ENCODE peak calls at places on chromosomes 4 and X, in six cellular contexts. I, K, V, T, X and O are unnamed samples.

GRCh38 chr4:108166441-108167315 is 2.1 kb downstream of the LEF1 start:
- DNase-seq in K (peak), I (peak), V (no peak), X (peak), T (peak), O (no peak)

GRCh38 chr4:24642941-24643628 is 58.7 kb upstream of the DHX15 start:
- DNase-seq in T (peak), X (no peak), K (no peak), V (no peak), I (no peak), O (no peak)

GRCh38 chrX:48665991-48666390 is 17.6 kb upstream of the WAS start:
- DNase-seq in I (no peak), K (no peak), X (no peak), V (no peak), T (no peak), O (no peak)

GRCh38 chrX:47613082-47613481 is 6.6 kb downstream of the SYN1 start:
- DNase-seq in K (no peak), V (no peak), T (no peak), I (no peak), X (no peak), O (no peak)

GRCh38 chr4:9143421-9144080 is 26.7 kb upstream of the FAM90A26 start:
- DNase-seq in V (no peak), X (no peak), T (no peak), I (peak), K (no peak), O (peak)

GRCh38 chrX:68261060-68261672 is 172.1 kb downstream of the OPHN1 start:
- DNase-seq in T (no peak), K (no peak), V (no peak), X (no peak), I (no peak), O (no peak)

GRCh38 chr4:68250151-68250930 is 4.8 kb upstream of the TMPRSS11B start:
- DNase-seq in T (no peak), X (no peak), K (no peak), I (no peak), V (no peak), O (no peak)

GRCh38 chrX:18887177-18887820 is 96.6 kb downstream of the PHKA2 start:
- DNase-seq in K (no peak), T (no peak), I (no peak), V (peak), X (peak), O (peak)

GRCh38 chrX:29903365-29903764 is 312.0 kb upstream of the MAGEB2 start:
- DNase-seq in K (no peak), I (no peak), V (no peak), X (no peak), T (no peak), O (no peak)

GRCh38 chrX:18984381-18985185 is 669 bp upstream of the PHKA2 start:
- DNase-seq in V (peak), K (peak), X (peak), T (peak), I (peak), O (peak)

GRCh38 chr4:156475322-156475721 is 496.3 kb downstream of the PDGFC start:
- DNase-seq in T (no peak), X (no peak), V (no peak), K (no peak), I (no peak), O (no peak)

GRCh38 chr4:153464068-153464467 is 2.1 kb upstream of the TMEM131L start:
- DNase-seq in T (no peak), V (no peak), I (no peak), X (no peak), K (no peak), O (no peak)

DNA sequence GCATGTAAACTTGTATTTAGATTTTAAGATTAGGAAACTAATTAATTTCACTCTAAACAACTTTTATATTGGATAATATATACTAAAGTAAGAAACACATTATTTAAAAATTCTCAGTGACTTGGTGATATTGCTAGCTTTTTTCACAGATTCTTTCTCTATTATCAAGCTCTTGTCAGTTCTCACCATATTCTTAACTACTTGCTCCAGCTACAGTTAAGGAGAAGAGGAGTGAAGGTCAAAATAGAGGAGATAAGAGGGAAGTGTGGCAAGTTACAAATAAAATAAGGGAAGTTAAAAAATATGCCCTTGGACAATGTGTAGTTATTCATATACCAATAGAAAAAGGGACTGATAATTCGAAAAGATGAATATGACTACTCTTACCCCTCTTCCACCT is 34.7 kb upstream of the NAF1 start:
- DNase-seq in V (no peak), K (no peak), X (no peak), T (no peak), I (no peak), O (no peak)
- TF ChIP-seq CTCF in V (no peak), K (no peak), X (no peak), T (no peak), I (no peak), O (no peak)

GRCh38 chrX:65034641-65035450 is 58.6 kb upstream of the ZC4H2 start:
- DNase-seq in V (peak), T (peak), X (peak), K (peak), I (peak), O (peak)
- TF ChIP-seq CTCF in V (peak), T (peak), X (peak), K (no peak), I (no peak), O (peak)

GRCh38 chr4:154686838-154687237 is 57.0 kb upstream of the LRAT start:
- DNase-seq in K (no peak), T (no peak), I (no peak), X (no peak), V (no peak), O (no peak)
- TF ChIP-seq CTCF in K (no peak), T (peak), I (no peak), X (no peak), V (no peak), O (no peak)

GRCh38 chr4:16449381-16449780 is 223.1 kb upstream of the TAPT1 start:
- DNase-seq in I (no peak), X (no peak), T (no peak), K (no peak), V (no peak), O (no peak)

GRCh38 chr4:16450031-16450430 is 223.8 kb upstream of the TAPT1 start:
- DNase-seq in V (no peak), X (no peak), T (no peak), I (no peak), K (no peak), O (no peak)

GRCh38 chr4:16448240-16448639 is 222.0 kb upstream of the TAPT1 start:
- DNase-seq in V (no peak), T (no peak), X (no peak), K (no peak), I (no peak), O (no peak)

GRCh38 chr4:16450724-16451123 is 224.5 kb upstream of the TAPT1 start:
- DNase-seq in V (no peak), T (no peak), K (no peak), I (no peak), X (no peak), O (no peak)
- TF ChIP-seq CTCF in V (no peak), T (no peak), K (no peak), I (no peak), X (peak), O (peak)

GRCh38 chr4:1345905-1346780 is 865 bp upstream of the UVSSA start:
- DNase-seq in K (peak), V (peak), X (peak), I (peak), T (peak), O (peak)
- TF ChIP-seq CTCF in K (no peak), V (no peak), X (no peak), I (no peak), T (no peak), O (peak)

GRCh38 chr4:134024251-134024650 is 177.3 kb downstream of the PABPC4L start:
- DNase-seq in I (no peak), X (no peak), K (no peak), V (no peak), T (no peak), O (no peak)
- TF ChIP-seq CTCF in I (no peak), X (no peak), K (no peak), V (no peak), T (no peak), O (no peak)

DNA sequence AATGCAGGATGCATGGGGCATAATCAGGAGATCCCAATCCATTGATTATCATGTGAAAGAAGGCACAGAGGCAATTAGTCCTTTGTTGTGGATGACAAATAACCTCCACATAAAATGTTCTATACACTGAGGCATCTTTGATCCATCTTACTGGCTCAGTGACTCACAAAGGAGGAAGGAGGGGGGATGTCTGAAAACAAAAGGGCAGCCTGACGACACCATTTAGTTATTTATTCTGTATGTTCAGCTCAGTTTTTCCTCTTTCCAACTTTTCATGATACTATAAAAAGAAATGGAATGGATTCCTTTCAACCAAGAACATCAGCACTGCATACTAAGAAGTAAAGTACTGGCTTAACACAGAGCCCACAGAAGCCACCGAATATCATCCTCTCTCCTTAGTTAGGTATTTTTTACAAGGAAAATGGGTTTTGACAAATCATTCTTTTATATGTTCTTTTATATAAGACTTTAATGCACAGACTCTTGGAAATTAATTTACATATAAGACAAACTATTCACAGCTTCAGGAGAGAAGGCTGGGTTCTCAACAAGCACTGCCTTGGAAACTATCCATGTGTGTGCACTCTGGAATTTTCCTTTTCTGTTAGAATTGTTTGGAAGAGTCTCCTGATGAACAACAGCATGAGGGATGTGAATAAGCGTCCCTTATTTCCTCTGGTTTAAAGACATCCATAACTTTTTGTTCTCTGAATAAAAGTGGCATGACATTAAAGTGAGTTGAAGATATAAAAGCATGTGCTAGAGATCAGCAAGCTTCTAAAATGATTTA is 135.6 kb downstream of the TSPAN5 start:
- DNase-seq in I (no peak), K (no peak), X (no peak), T (no peak), V (no peak), O (no peak)
- TF ChIP-seq CTCF in I (no peak), K (no peak), X (no peak), T (no peak), V (no peak), O (no peak)

GRCh38 chrX:24257011-24257410 is 56.9 kb downstream of the SUPT20HL2 start:
- DNase-seq in X (no peak), K (no peak), I (no peak), T (no peak), V (no peak), O (no peak)

GRCh38 chrX:24260827-24261550 is 52.9 kb downstream of the SUPT20HL2 start:
- DNase-seq in X (no peak), T (peak), V (no peak), K (no peak), I (no peak), O (no peak)

GRCh38 chrX:24262309-24262708 is 51.6 kb downstream of the SUPT20HL2 start:
- DNase-seq in V (no peak), T (no peak), I (no peak), K (no peak), X (no peak), O (no peak)

GRCh38 chrX:24264383-24264782 is 49.5 kb downstream of the SUPT20HL2 start:
- DNase-seq in K (no peak), T (no peak), I (no peak), V (no peak), X (no peak), O (no peak)

DNA sequence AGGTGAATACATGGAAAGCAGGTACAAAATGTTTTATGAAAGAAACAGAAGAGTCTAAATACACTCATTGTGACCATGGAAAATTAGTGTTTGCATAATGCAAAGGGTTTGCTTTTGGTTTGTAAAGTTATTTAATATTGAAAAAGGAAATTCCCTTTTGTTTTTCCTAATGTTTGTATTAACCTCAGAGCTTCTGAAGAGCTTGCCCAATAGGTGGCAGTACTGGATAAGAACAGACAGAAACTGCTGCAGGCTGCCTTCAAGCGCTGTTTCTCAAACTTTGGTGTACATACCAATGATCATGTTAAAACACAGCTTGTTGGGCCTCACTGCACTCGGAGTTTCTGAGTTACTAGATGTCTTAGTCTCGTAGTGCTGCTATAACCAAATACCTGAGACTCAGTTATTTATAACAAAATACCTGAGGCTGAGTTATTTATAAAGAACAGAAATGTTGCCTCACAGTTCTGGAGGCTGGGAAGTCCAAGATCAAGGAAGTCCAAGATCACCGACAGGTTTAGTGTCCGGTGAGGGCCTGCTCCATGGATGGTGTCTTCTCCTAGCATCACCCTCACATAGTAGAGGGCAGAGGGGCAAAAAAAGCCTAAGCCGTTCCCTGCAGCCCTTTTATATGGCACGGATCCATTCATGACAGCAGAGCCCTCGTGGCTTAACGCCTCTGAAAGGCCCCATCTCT is 54.2 kb downstream of the SUPT20HL2 start:
- DNase-seq in I (no peak), T (peak), K (no peak), X (no peak), V (no peak), O (no peak)
- TF ChIP-seq CTCF in I (peak), T (peak), K (no peak), X (peak), V (peak), O (peak)

DNA sequence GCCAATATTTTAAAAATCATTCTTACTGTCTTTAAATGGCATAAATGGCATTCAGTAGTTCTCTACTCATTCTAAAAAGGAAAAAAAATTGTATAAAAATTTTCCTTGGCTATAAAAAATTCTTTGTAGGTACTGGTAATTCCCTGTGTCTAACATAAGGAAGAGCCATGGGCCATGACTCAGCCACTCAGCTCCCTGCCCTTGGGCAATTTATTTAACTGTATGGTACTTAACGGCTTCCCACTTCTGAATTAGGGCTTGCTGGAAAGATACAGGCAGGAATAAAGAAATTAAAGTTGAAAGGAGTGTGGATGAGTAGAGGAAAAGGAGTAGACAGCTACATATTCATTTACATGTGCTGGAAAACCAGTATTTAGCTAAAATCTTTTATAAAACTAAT is 30.6 kb downstream of the ABHD18 start:
- DNase-seq in T (no peak), X (no peak), I (no peak), V (no peak), K (no peak), O (no peak)
- TF ChIP-seq CTCF in T (no peak), X (no peak), I (no peak), V (no peak), K (no peak), O (no peak)